ENCODE peak calls at places on chromosomes 2 and 18, in ten cellular contexts. N is HCT116; Y is breast epithelium; X is heart left ventricle; U is pancreas; W is PC-3; I is left ventricle myocardium inferior; G is Panc1; M is naive thymus-derived CD4-positive, alpha-beta T cell; C is aorta. H is an unnamed sample. For H3K9me3 and H3K4me1, the result is how much of the 10 kb centered on the place peaks cover.

GRCh38 chr18:28041366-28041765 is 135.6 kb downstream of the CDH2 start:
- DNase-seq in G (no peak), M (no peak), I (no peak), U (no peak), X (no peak), W (no peak), C (no peak), Y (no peak), N (no peak), H (no peak)

GRCh38 chr18:27110319-27110718 is 74.8 kb downstream of the CHST9 start:
- DNase-seq in I (no peak), N (no peak), X (no peak), M (no peak), C (no peak), Y (no peak), U (no peak), W (no peak), G (no peak), H (no peak)

GRCh38 chr18:44548291-44549221 is 132.1 kb upstream of the SETBP1 start:
- DNase-seq in N (no peak), U (no peak), X (no peak), C (no peak), Y (no peak), I (peak), G (no peak), M (no peak), W (no peak), H (no peak)

GRCh38 chr2:100898035-100898689 is 78.2 kb downstream of the NPAS2 start:
- DNase-seq in X (no peak), G (no peak), I (no peak), C (no peak), N (no peak), Y (no peak), W (no peak), U (no peak), M (no peak), H (no peak)

GRCh38 chr2:96524482-96525210 is 11.9 kb upstream of the ARID5A start:
- DNase-seq in X (no peak), I (no peak), M (peak), C (no peak), W (no peak), G (no peak), U (no peak), Y (no peak), N (no peak), H (no peak)

GRCh38 chr18:62716679-62717058 is 1.3 kb downstream of the PHLPP1 start:
- DNase-seq in N (no peak), U (no peak), W (peak), X (peak), G (no peak), Y (no peak), C (peak), M (peak), I (peak), H (no peak)

GRCh38 chr2:238643400-238643907 is 204.4 kb upstream of the TWIST2 start:
- DNase-seq in U (no peak), C (no peak), W (no peak), M (no peak), N (no peak), G (no peak), Y (no peak), X (no peak), I (no peak), H (peak)

GRCh38 chr2:239171643-239172042 is 229.2 kb downstream of the HDAC4 start:
- DNase-seq in G (no peak), Y (no peak), U (no peak), X (no peak), N (no peak), W (no peak), M (no peak), C (no peak), I (no peak), H (no peak)

GRCh38 chr2:109320195-109320935 is 191.4 kb downstream of the SH3RF3 start:
- DNase-seq in W (no peak), M (no peak), Y (no peak), G (no peak), I (no peak), X (no peak), N (no peak), U (no peak), C (no peak), H (no peak)

GRCh38 chr18:13589943-13590342 is 136.4 kb downstream of the FAM210A start:
- DNase-seq in M (no peak), U (no peak), C (no peak), Y (no peak), G (no peak), X (no peak), W (no peak), I (no peak), N (no peak), H (no peak)

GRCh38 chr2:16725549-16725948 is 59.9 kb upstream of the CYRIA start:
- DNase-seq in C (no peak), U (no peak), N (no peak), G (no peak), X (no peak), Y (no peak), M (no peak), I (no peak), W (no peak), H (peak)

GRCh38 chr2:175964195-175964594 is 37.9 kb downstream of the LNPK start:
- DNase-seq in U (no peak), C (no peak), M (no peak), N (peak), W (peak), I (no peak), Y (no peak), X (no peak), G (no peak), H (no peak)

GRCh38 chr18:9091066-9091476 is 11.4 kb upstream of the NDUFV2 start:
- DNase-seq in I (no peak), C (no peak), N (no peak), W (no peak), Y (no peak), X (no peak), U (no peak), G (no peak), M (peak), H (no peak)

GRCh38 chr2:172560721-172561120 is 4.8 kb downstream of the PDK1 start:
- DNase-seq in I (no peak), C (no peak), M (no peak), G (no peak), U (no peak), W (peak), Y (no peak), X (no peak), N (no peak), H (no peak)

GRCh38 chr2:65277791-65278449 is 50.3 kb downstream of the ACTR2 start:
- DNase-seq in G (no peak), I (no peak), U (no peak), C (no peak), N (no peak), Y (no peak), X (no peak), M (no peak), W (peak), H (no peak)

GRCh38 chr2:74587664-74588277 is 33.3 kb downstream of the DOK1 start:
- DNase-seq in M (peak), I (peak), W (peak), C (peak), U (peak), Y (peak), G (peak), X (peak), N (peak), H (no peak)

GRCh38 chr18:12049983-12050811 is 43.4 kb upstream of the ANKRD62 start:
- DNase-seq in Y (no peak), M (no peak), X (no peak), U (no peak), W (no peak), N (no peak), C (no peak), G (no peak), I (no peak), H (peak)
- H3K27ac ChIP-seq in Y (no peak), M (no peak), X (no peak), U (no peak), W (no peak), N (no peak), C (no peak), G (no peak), I (no peak), H (no peak)

DNA sequence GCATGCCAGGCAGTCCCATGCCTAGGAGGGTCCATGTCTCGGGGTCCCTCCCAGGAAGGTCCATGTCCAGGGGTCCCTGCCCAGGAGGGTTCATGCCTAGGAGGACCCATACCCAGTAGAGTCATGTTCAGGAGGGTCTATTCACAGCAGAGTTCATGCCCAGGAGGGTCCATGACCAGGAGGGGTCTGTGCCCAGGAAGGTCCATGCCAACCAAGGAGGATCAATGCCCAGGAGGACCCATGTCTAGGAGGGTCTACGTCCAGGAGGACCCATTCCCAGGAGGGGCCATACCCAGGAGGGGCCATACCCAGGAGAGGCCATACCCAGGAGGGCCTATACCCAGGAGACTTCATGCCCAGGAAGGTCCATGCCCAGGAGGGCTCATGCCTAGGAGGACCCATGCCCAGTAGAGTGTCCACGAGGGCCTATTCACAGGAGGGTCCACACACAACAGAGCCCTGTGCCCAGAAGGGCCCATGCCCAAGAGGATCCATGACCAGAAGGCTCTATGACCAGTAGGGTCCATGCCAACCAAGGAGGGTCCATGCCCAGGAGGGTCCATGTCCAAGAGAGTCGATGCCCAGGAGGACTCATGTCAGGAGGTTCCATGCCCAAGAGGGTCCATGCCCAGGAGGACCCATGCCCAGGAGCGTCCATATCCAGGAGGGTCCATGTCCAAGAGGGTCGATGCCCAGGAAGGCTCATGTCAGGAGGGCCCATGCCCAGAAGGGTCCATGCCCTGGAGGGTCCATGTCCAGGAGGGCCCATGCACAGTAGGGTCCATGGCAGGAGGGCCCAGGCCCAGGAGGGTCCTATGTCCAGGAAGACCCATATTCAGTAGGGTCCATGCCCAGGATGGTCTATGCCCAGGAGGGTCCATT is 10.1 kb downstream of the GPR35 start:
- DNase-seq in Y (no peak), N (no peak), G (no peak), W (no peak), C (no peak), X (no peak), I (peak), U (no peak), M (no peak), H (no peak)
- H3K9me3 ChIP-seq in Y (under half), N (under half), G (under half), W (under half), C (under half), X (under half), I (under half), U (under half), M (under half), H (under half)

GRCh38 chr2:36490749-36491148 is 107.2 kb downstream of the FEZ2 start:
- DNase-seq in C (no peak), W (no peak), N (no peak), X (no peak), G (no peak), U (no peak), M (no peak), Y (no peak), I (no peak), H (no peak)
- H3K4me1 ChIP-seq in C (under half), W (under half), N (under half), X (half or more), G (half or more), U (under half), M (under half), Y (under half), I (under half), H (half or more)

GRCh38 chr2:232699110-232699509 is 2.0 kb downstream of the GIGYF2 start:
- DNase-seq in M (no peak), X (no peak), Y (no peak), I (no peak), U (no peak), G (no peak), N (no peak), C (no peak), W (peak), H (no peak)

GRCh38 chr2:232698552-232699091 is 1.5 kb downstream of the GIGYF2 start:
- DNase-seq in I (no peak), N (no peak), M (no peak), G (no peak), C (no peak), W (no peak), U (no peak), Y (no peak), X (no peak), H (no peak)

GRCh38 chr2:232697807-232698110 is 628 bp downstream of the GIGYF2 start:
- DNase-seq in Y (no peak), U (no peak), C (no peak), W (no peak), X (no peak), N (no peak), G (no peak), I (no peak), M (peak), H (no peak)

GRCh38 chr2:232697059-232697806 is at the start of gene GIGYF2:
- DNase-seq in G (peak), Y (peak), W (peak), I (peak), N (peak), X (peak), U (peak), M (peak), C (peak), H (peak)

GRCh38 chr2:232696609-232697058 is 497 bp upstream of the GIGYF2 start:
- DNase-seq in U (no peak), W (no peak), G (no peak), X (peak), C (no peak), Y (no peak), M (no peak), I (no peak), N (no peak), H (no peak)
- H3K27ac ChIP-seq in U (peak), W (peak), G (peak), X (peak), C (peak), Y (peak), M (peak), I (peak), N (peak), H (peak)